ENCODE peak calls at places on chromosomes 11 and 22, in nine cellular contexts. H, G, L, F, T, D, J, N and V are unnamed samples.

GRCh38 chr11:47583844-47584243 is 2.6 kb upstream of the FAM180B start:
- DNase-seq in D (no peak), T (no peak), J (no peak), N (no peak), L (no peak), G (no peak), F (no peak), H (no peak), V (no peak)

GRCh38 chr11:67492801-67493547 is 10.1 kb downstream of the AIP start:
- DNase-seq in F (no peak), J (no peak), G (no peak), N (no peak), L (no peak), H (no peak), D (no peak), T (peak), V (peak)

GRCh38 chr11:87719311-87720073 is 455.8 kb downstream of the RAB38 start:
- DNase-seq in J (no peak), H (no peak), D (no peak), F (no peak), N (no peak), T (no peak), L (no peak), G (no peak), V (no peak)

GRCh38 chr22:19904881-19905618 is 36.5 kb upstream of the COMT start:
- DNase-seq in H (no peak), L (no peak), F (no peak), N (no peak), J (no peak), T (no peak), G (no peak), D (no peak), V (no peak)

GRCh38 chr11:45779602-45780001 is 25.3 kb upstream of the SLC35C1 start:
- DNase-seq in H (no peak), J (no peak), G (peak), T (peak), L (no peak), D (no peak), F (no peak), N (no peak), V (no peak)

GRCh38 chr11:112310414-112310813 is 49.8 kb upstream of the PLET1 start:
- DNase-seq in H (no peak), J (no peak), G (no peak), T (no peak), F (peak), L (peak), D (no peak), N (no peak), V (no peak)

GRCh38 chr11:205221-206001 is 1.8 kb downstream of the BET1L start:
- DNase-seq in G (peak), H (peak), T (peak), J (peak), L (no peak), F (no peak), D (no peak), N (no peak), V (peak)

GRCh38 chr11:67581469-67581868 is 2.1 kb upstream of the GSTP1 start:
- DNase-seq in F (no peak), J (no peak), D (no peak), L (no peak), N (no peak), G (no peak), H (peak), T (no peak), V (no peak)

GRCh38 chr22:28783786-28784671 is 11.5 kb downstream of the CCDC117 start:
- DNase-seq in H (no peak), L (peak), F (no peak), N (no peak), G (no peak), D (no peak), T (no peak), J (no peak), V (no peak)

GRCh38 chr11:35073691-35074382 is 65.1 kb upstream of the CD44 start:
- DNase-seq in N (no peak), H (no peak), J (no peak), D (no peak), L (peak), G (no peak), F (no peak), T (no peak), V (no peak)

GRCh38 chr11:270451-271208 is 7.6 kb upstream of the NLRP6 start:
- DNase-seq in G (no peak), L (no peak), T (peak), D (no peak), J (peak), N (no peak), F (no peak), H (no peak), V (peak)

GRCh38 chr11:65695459-65696241 is 16.4 kb upstream of the KAT5 start:
- DNase-seq in F (no peak), T (no peak), L (no peak), N (no peak), J (no peak), H (peak), D (peak), G (peak), V (peak)

GRCh38 chr11:61297341-61297740 is 2.2 kb upstream of the VWCE start:
- DNase-seq in G (no peak), H (no peak), D (no peak), T (no peak), L (peak), F (no peak), J (no peak), N (no peak), V (no peak)

GRCh38 chr11:9663699-9664275 is at the start of gene SWAP70:
- DNase-seq in L (peak), G (peak), N (peak), T (peak), H (peak), J (peak), D (peak), F (peak), V (peak)

GRCh38 chr11:28666632-28667031 is 558.4 kb downstream of the METTL15 start:
- DNase-seq in D (no peak), T (no peak), L (no peak), J (no peak), F (no peak), G (no peak), H (no peak), N (no peak), V (no peak)

GRCh38 chr22:27107824-27108223 is 450.4 kb downstream of the MIAT start:
- DNase-seq in G (peak), J (peak), T (peak), D (peak), N (peak), H (peak), F (no peak), L (peak), V (peak)

GRCh38 chr22:31044262-31044861 is 36.8 kb upstream of the SMTN start:
- DNase-seq in N (no peak), T (no peak), L (peak), F (no peak), H (peak), J (no peak), D (no peak), G (peak), V (peak)

GRCh38 chr11:76721755-76722677 is 51.5 kb upstream of the LRRC32 start:
- DNase-seq in H (peak), G (peak), D (peak), F (peak), N (peak), L (peak), J (peak), T (peak), V (peak)

GRCh38 chr11:57646221-57646620 is 3.5 kb downstream of the YPEL4 start:
- DNase-seq in L (no peak), G (no peak), D (no peak), F (no peak), J (no peak), N (no peak), T (no peak), H (no peak), V (no peak)

GRCh38 chr11:57646756-57647303 is 2.9 kb downstream of the YPEL4 start:
- DNase-seq in J (no peak), H (no peak), N (no peak), D (no peak), G (no peak), F (no peak), T (no peak), L (no peak), V (no peak)

GRCh38 chr11:57647368-57647767 is 2.3 kb downstream of the YPEL4 start:
- DNase-seq in J (no peak), D (no peak), T (no peak), F (no peak), G (no peak), L (no peak), H (no peak), N (no peak), V (no peak)

GRCh38 chr11:57644748-57645715 is 4.7 kb downstream of the YPEL4 start:
- DNase-seq in N (peak), F (peak), D (peak), G (peak), T (peak), J (peak), H (peak), L (peak), V (peak)

GRCh38 chr11:57645716-57646085 is 4.0 kb downstream of the YPEL4 start:
- DNase-seq in D (no peak), L (no peak), F (no peak), T (no peak), N (no peak), G (no peak), H (no peak), J (no peak), V (no peak)
- TF ChIP-seq POLR2A in D (no peak), L (no peak), F (no peak), T (no peak), N (no peak), G (no peak), H (no peak), J (no peak), V (no peak)

DNA sequence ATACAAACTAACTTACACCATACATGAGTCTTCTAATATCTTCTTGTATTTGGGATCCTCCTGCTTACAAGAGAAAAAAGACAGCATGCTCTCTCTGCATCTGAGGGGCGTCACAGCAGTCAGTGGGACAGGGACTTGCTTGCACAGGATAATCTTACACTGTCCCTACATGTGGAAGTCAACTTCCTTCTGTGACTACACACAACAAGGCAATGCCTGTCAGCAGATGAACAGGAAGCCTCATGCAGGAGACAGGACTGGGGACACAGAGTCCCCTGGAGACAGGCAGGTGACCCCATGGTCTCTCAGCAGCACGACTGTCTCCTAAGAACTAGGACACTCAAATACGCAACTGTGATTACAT is 54.8 kb downstream of the PACSIN2 start:
- DNase-seq in H (no peak), D (no peak), N (no peak), G (peak), L (peak), J (no peak), T (no peak), F (no peak), V (no peak)
- TF ChIP-seq POLR2A in H (no peak), D (no peak), N (no peak), G (no peak), L (peak), J (no peak), T (no peak), F (no peak), V (no peak)

DNA sequence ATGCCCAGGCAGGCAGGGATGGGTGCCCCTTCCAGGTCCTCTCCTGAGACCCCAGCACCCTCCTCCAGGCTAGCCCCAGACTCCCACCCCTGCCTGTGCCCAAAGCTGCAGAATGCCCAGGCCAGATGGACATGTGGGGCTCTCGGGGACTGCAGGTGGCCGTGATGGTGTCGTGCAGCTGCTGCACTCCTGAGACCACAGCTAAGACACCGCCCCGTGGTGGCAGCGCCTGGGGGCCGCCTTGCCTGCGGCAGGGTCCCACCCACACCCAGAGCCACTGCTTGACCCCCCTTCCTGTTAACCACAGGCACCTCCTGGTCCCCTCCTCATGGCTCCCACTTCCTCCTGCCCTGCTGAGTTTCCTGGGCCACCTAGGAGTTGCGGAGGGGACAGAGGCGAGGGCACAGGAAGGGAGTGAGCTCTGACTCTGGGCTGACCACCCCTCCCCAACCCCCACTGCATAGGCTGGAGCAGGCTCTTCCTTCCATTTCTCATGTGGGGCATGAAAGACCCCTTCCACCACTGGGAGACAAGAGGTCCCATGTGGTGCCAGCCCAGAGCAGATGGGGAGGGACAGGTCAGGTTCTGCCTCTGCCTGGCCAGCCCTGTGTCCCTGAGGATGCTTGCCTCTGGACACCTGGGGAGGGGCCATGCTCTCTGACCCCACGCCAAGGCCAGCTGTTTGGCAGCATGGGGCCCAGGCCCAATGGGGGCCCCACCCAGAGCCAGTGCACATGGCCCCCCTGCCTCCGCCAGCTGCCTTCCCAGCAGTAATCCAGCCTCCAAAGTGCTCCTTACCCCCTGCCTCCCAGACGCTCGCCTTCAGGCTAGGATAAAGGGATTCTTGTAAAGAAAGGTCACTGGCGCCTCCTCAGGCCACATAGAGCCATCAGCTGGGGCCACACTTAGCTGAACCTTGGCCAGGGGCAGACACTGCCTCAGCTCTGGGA is 29.3 kb downstream of the OSBPL5 start:
- DNase-seq in J (no peak), F (no peak), N (no peak), L (no peak), H (no peak), D (no peak), G (no peak), T (peak), V (no peak)
- TF ChIP-seq POLR2A in J (no peak), F (no peak), N (no peak), L (no peak), H (no peak), D (no peak), G (no peak), T (no peak), V (no peak)

DNA sequence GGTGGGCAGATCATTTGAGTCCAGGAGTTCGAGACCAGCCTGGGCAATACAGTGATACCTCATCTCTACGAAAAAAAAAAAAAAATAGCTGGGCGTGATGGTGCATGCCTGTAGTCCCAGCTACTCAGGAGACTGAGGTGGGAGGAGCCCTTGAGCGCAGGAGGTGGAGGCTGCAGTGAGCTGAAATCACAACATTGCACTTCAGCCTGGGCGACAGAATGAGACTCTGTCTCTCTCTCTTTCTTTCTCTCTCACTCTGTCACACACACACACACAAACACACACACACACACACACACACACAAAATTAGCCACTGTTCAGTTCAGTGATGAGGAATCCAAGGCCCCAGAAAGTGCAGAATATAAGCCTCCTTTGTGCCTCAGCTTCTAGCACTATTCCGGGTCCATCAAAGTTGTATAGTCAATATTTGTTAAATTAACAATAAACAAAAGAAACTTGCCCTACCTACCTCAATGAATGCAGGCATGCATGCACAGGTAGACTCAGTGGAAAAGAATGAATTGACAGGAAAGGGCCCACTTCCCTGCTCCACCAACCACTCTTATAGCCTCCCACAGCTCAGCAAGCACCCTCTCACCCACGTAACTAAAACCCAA is 3.9 kb upstream of the SMIM35 start:
- DNase-seq in F (no peak), D (no peak), T (no peak), L (no peak), H (no peak), G (no peak), J (no peak), N (no peak), V (no peak)
- TF ChIP-seq POLR2A in F (no peak), D (no peak), T (no peak), L (no peak), H (no peak), G (no peak), J (no peak), N (no peak), V (no peak)

GRCh38 chr22:17706451-17706900 is 67.8 kb downstream of the BID start:
- DNase-seq in H (peak), T (no peak), D (peak), N (peak), G (peak), F (no peak), J (no peak), L (peak), V (peak)
- TF ChIP-seq POLR2A in H (no peak), T (no peak), D (no peak), N (no peak), G (peak), F (peak), J (no peak), L (peak), V (no peak)

GRCh38 chr11:85953491-85954143 is 98.4 kb downstream of the CCDC83 start:
- DNase-seq in G (no peak), J (no peak), H (no peak), T (no peak), F (no peak), L (peak), D (no peak), N (no peak), V (no peak)
- TF ChIP-seq POLR2A in G (no peak), J (no peak), H (no peak), T (no peak), F (no peak), L (no peak), D (no peak), N (no peak), V (no peak)

GRCh38 chr11:1827931-1828330 is 6.9 kb upstream of the SYT8 start:
- DNase-seq in F (no peak), H (no peak), L (no peak), N (no peak), D (no peak), G (no peak), T (no peak), J (peak), V (no peak)

GRCh38 chr11:1828542-1828941 is 6.2 kb upstream of the SYT8 start:
- DNase-seq in D (no peak), H (no peak), N (no peak), G (no peak), L (no peak), J (no peak), T (peak), F (no peak), V (no peak)

GRCh38 chr11:1825785-1826451 is 8.9 kb upstream of the SYT8 start:
- DNase-seq in L (no peak), N (no peak), T (peak), H (no peak), G (no peak), J (no peak), F (no peak), D (no peak), V (no peak)

GRCh38 chr11:1826552-1827094 is 8.2 kb upstream of the SYT8 start:
- DNase-seq in J (peak), T (peak), F (no peak), N (peak), G (peak), L (peak), H (peak), D (no peak), V (peak)

GRCh38 chr11:1827095-1827797 is 7.5 kb upstream of the SYT8 start:
- DNase-seq in T (peak), D (no peak), J (peak), H (peak), G (peak), N (peak), F (no peak), L (peak), V (peak)
- TF ChIP-seq POLR2A in T (no peak), D (no peak), J (no peak), H (no peak), G (no peak), N (no peak), F (no peak), L (no peak), V (no peak)

GRCh38 chr22:39916496-39916895 is 15.6 kb downstream of the GRAP2 start:
- DNase-seq in T (no peak), G (no peak), J (no peak), F (no peak), H (no peak), D (no peak), L (no peak), N (no peak), V (no peak)

GRCh38 chr22:39917091-39917703 is 16.3 kb downstream of the GRAP2 start:
- DNase-seq in H (no peak), T (no peak), J (no peak), L (no peak), N (no peak), G (no peak), D (no peak), F (peak), V (no peak)

GRCh38 chr22:39923689-39924088 is 22.8 kb downstream of the GRAP2 start:
- DNase-seq in H (no peak), J (no peak), F (no peak), D (no peak), T (no peak), G (no peak), N (no peak), L (no peak), V (no peak)

GRCh38 chr22:39917776-39918493 is 17.1 kb downstream of the GRAP2 start:
- DNase-seq in F (peak), H (no peak), L (no peak), G (no peak), N (no peak), D (no peak), J (no peak), T (no peak), V (no peak)

DNA sequence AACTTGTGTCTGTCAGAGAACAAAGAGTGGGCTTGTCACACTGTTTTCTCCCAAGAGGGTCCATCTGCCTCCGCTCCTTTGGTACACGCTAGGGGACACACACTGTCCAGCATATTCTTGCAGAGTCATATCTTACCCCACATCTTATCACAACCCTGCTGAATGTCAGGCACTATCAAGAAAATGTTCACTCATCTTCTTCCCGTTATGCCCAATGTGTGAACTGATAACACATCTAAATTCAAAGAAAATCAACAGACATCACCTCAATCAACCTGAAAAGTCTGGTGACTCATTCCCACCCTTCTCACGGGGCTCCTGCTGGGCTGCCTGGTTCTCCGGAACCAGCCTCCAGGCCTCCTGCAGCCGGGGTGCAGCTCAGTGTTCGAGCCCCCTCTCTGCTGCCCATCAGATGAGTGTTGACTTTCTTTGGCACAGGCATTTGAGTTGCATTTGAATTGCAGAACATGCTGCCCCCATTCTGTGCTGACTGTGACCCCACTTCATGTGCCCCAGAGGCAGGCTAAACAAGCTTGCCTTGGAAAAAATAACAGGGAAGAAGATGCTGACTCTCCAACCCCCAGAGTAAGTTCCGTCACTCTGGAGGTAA is 19.4 kb downstream of the GRAP2 start:
- DNase-seq in T (no peak), F (peak), G (no peak), L (no peak), N (no peak), H (no peak), D (no peak), J (no peak), V (no peak)
- TF ChIP-seq POLR2A in T (no peak), F (no peak), G (no peak), L (no peak), N (no peak), H (no peak), D (no peak), J (no peak), V (no peak)

GRCh38 chr11:95923730-95924413 is at the start of gene MTMR2:
- DNase-seq in G (peak), F (peak), J (peak), H (peak), D (peak), N (peak), L (peak), T (peak), V (peak)
- TF ChIP-seq POLR2A in G (peak), F (peak), J (peak), H (no peak), D (peak), N (peak), L (peak), T (peak), V (no peak)

GRCh38 chr11:75492181-75492820 is 33.4 kb downstream of the GDPD5 start:
- DNase-seq in D (no peak), N (no peak), T (no peak), H (peak), F (no peak), J (no peak), L (peak), G (no peak), V (no peak)
- TF ChIP-seq POLR2A in D (no peak), N (no peak), T (no peak), H (no peak), F (no peak), J (no peak), L (no peak), G (no peak), V (no peak)